ENCODE peak calls at places on chromosomes 13 and 19, in nine cellular contexts. W is NCI-H524; B is H1; K is effector memory CD8-positive, alpha-beta T cell; Z is substantia nigra; S is WTC11; X is activated CD4-positive, alpha-beta T cell treated with anti-CD3 and anti-CD28 coated beads for 24 hours; A is NCI-H1436; D is progenitor cell of endocrine pancreas. L is an unnamed sample.
A peak's percentile ranks its signal among the peaks of the same experiment; 100 is the strongest.

GRCh38 chr19:40089462-40089861 is 1.3 kb downstream of the ZNF780A start:
- DNase-seq in W (no peak), B (no peak), K (no peak), Z (no peak), S (no peak), X (no peak), A (no peak), D (no peak), L (no peak)

GRCh38 chr19:55118401-55118991 is 1.1 kb upstream of the PPP1R12C start:
- DNase-seq in W (no peak), B (peak; percentile 94), K (no peak), Z (peak; percentile 47), S (peak; percentile 93), X (no peak), A (no peak), D (peak; percentile 56), L (peak; percentile 79)

GRCh38 chr13:95714142-95714832 is 37.3 kb downstream of the DNAJC3 start:
- DNase-seq in W (no peak), B (no peak), K (no peak), Z (no peak), S (no peak), X (no peak), A (no peak), D (no peak), L (no peak)

GRCh38 chr19:4007836-4008539 is 452 bp downstream of the PIAS4 start:
- DNase-seq in W (no peak), B (peak; percentile 55), K (no peak), Z (no peak), S (peak; percentile 40), X (no peak), A (no peak), D (no peak), L (peak; percentile 40)

GRCh38 chr13:98476106-98476505 is 100.8 kb downstream of the STK24 start:
- DNase-seq in W (no peak), B (no peak), K (no peak), Z (no peak), S (peak; percentile 80), X (peak; percentile 36), A (no peak), D (no peak), L (peak; percentile 49)

GRCh38 chr13:110428281-110428680 is 121.2 kb downstream of the COL4A2 start:
- DNase-seq in W (no peak), B (no peak), K (no peak), Z (no peak), S (no peak), X (no peak), A (no peak), D (no peak), L (no peak)

GRCh38 chr19:38003427-38004099 is 96.6 kb downstream of the SIPA1L3 start:
- DNase-seq in W (peak; percentile 68), B (peak; percentile 69), K (no peak), Z (peak; percentile 16), S (peak; percentile 65), X (no peak), A (peak; percentile 42), D (no peak), L (peak; percentile 62)

GRCh38 chr19:32977269-32977668 is 5.2 kb downstream of the FAAP24 start:
- DNase-seq in W (no peak), B (no peak), K (no peak), Z (no peak), S (no peak), X (no peak), A (no peak), D (no peak), L (no peak)

GRCh38 chr13:92461402-92461801 is 765.2 kb upstream of the GPC6 start:
- DNase-seq in W (peak; percentile 66), B (no peak), K (no peak), Z (no peak), S (no peak), X (no peak), A (no peak), D (no peak), L (no peak)

GRCh38 chr19:1875646-1876493 is 9.4 kb downstream of the ABHD17A start:
- DNase-seq in W (peak; percentile 69), B (peak; percentile 88), K (peak; percentile 80), Z (peak; percentile 78), S (peak; percentile 88), X (peak; percentile 75), A (peak; percentile 85), D (peak; percentile 76), L (peak; percentile 91)

GRCh38 chr13:102405499-102406079 is 3.7 kb upstream of the FGF14 start:
- DNase-seq in W (no peak), B (no peak), K (no peak), Z (no peak), S (peak; percentile 24), X (no peak), A (no peak), D (peak; percentile 31), L (peak; percentile 41)

GRCh38 chr19:38654478-38655079 is 7.1 kb downstream of the ACTN4 start:
- DNase-seq in W (no peak), B (no peak), K (no peak), Z (no peak), S (no peak), X (no peak), A (no peak), D (no peak), L (no peak)

GRCh38 chr19:33621811-33622504 is at the start of gene CHST8:
- DNase-seq in W (peak; percentile 43), B (peak; percentile 86), K (no peak), Z (no peak), S (peak; percentile 78), X (no peak), A (peak; percentile 64), D (peak; percentile 59), L (peak; percentile 94)

GRCh38 chr13:36709136-36709895 is 35.5 kb downstream of the SERTM1 start:
- DNase-seq in W (no peak), B (no peak), K (no peak), Z (no peak), S (no peak), X (no peak), A (no peak), D (no peak), L (no peak)

GRCh38 chr19:54478677-54479266 is 5.7 kb upstream of the CDC42EP5 start:
- DNase-seq in W (peak; percentile 60), B (peak; percentile 66), K (no peak), Z (no peak), S (peak; percentile 76), X (no peak), A (peak; percentile 56), D (no peak), L (peak; percentile 65)

GRCh38 chr13:91174886-91175501 is 172.5 kb upstream of the MIR17HG start:
- DNase-seq in W (no peak), B (no peak), K (no peak), Z (no peak), S (peak; percentile 40), X (no peak), A (no peak), D (peak; percentile 12), L (peak; percentile 52)

GRCh38 chr19:18468930-18469244 is 31.0 kb upstream of the ISYNA1 start:
- DNase-seq in W (no peak), B (no peak), K (no peak), Z (no peak), S (no peak), X (no peak), A (no peak), D (no peak), L (no peak)

GRCh38 chr13:27372896-27373295 is 51.5 kb upstream of the GTF3A start:
- DNase-seq in W (peak; percentile 73), B (no peak), K (no peak), Z (no peak), S (peak; percentile 41), X (no peak), A (peak; percentile 59), D (peak; percentile 41), L (peak; percentile 28)

GRCh38 chr19:6396305-6396704 is 3.3 kb upstream of the GTF2F1 start:
- DNase-seq in W (no peak), B (no peak), K (no peak), Z (no peak), S (no peak), X (no peak), A (no peak), D (no peak), L (no peak)

GRCh38 chr19:50651174-50651573 is 1.9 kb downstream of the C19orf81 start:
- DNase-seq in W (no peak), B (no peak), K (no peak), Z (no peak), S (no peak), X (no peak), A (no peak), D (no peak), L (no peak)

GRCh38 chr19:16661480-16662034 is 618 bp downstream of the TMEM38A start:
- DNase-seq in W (no peak), B (peak; percentile 60), K (no peak), Z (no peak), S (peak; percentile 54), X (no peak), A (no peak), D (peak; percentile 17), L (peak; percentile 35)

GRCh38 chr13:48126944-48127814 is 32.3 kb upstream of the MED4 start:
- DNase-seq in W (peak; percentile 53), B (no peak), K (peak; percentile 49), Z (no peak), S (peak; percentile 17), X (peak; percentile 1), A (peak; percentile 1), D (no peak), L (peak; percentile 65)

GRCh38 chr13:28531195-28531955 is 36.4 kb upstream of the FLT1 start:
- DNase-seq in W (peak; percentile 22), B (peak; percentile 81), K (no peak), Z (no peak), S (peak; percentile 73), X (no peak), A (no peak), D (no peak), L (peak; percentile 68)

GRCh38 chr19:18232540-18233223 is 6.4 kb upstream of the PDE4C start:
- DNase-seq in W (peak; percentile 60), B (peak; percentile 89), K (no peak), Z (no peak), S (peak; percentile 81), X (no peak), A (peak; percentile 28), D (no peak), L (peak; percentile 90)

GRCh38 chr19:18203863-18204393 is at the start of gene RAB3A:
- DNase-seq in W (peak; percentile 100), B (peak; percentile 97), K (peak; percentile 98), Z (peak; percentile 99), S (peak; percentile 100), X (peak; percentile 98), A (peak; percentile 100), D (peak; percentile 99), L (peak; percentile 92)